ENCODE peak calls at places on chromosomes 16 and 17, in seven cellular contexts. One of them, this sample, is unnamed.

GRCh38 chr16:49754495-49755290 is 101.2 kb downstream of the ZNF423 start:
- DNase-seq in left lung: no peak
- DNase-seq in trophoblast cell: peak
- DNase-seq in right lobe of liver: no peak
- DNase-seq in CD8-positive, alpha-beta T cell: no peak
- DNase-seq in SK-N-SH: peak
- DNase-seq in cardiac fibroblast: peak
- DNase-seq in this sample: no peak

GRCh38 chr16:21033707-21034106 is 116.9 kb downstream of the DNAH3 start:
- DNase-seq in left lung: no peak
- DNase-seq in trophoblast cell: no peak
- DNase-seq in right lobe of liver: no peak
- DNase-seq in CD8-positive, alpha-beta T cell: no peak
- DNase-seq in SK-N-SH: peak
- DNase-seq in cardiac fibroblast: no peak
- DNase-seq in this sample: peak

GRCh38 chr17:78276499-78276898 is 45.1 kb downstream of the TMEM235 start:
- DNase-seq in left lung: no peak
- DNase-seq in trophoblast cell: no peak
- DNase-seq in right lobe of liver: no peak
- DNase-seq in CD8-positive, alpha-beta T cell: no peak
- DNase-seq in SK-N-SH: no peak
- DNase-seq in cardiac fibroblast: no peak
- DNase-seq in this sample: no peak

GRCh38 chr17:1440921-1441320 is 15.1 kb downstream of the CRK start:
- DNase-seq in left lung: no peak
- DNase-seq in trophoblast cell: peak
- DNase-seq in right lobe of liver: no peak
- DNase-seq in CD8-positive, alpha-beta T cell: no peak
- DNase-seq in SK-N-SH: no peak
- DNase-seq in cardiac fibroblast: no peak
- DNase-seq in this sample: no peak

GRCh38 chr16:11610121-11610505 is 23.4 kb upstream of the LITAF start:
- DNase-seq in left lung: no peak
- DNase-seq in trophoblast cell: no peak
- DNase-seq in right lobe of liver: peak
- DNase-seq in CD8-positive, alpha-beta T cell: no peak
- DNase-seq in SK-N-SH: no peak
- DNase-seq in cardiac fibroblast: no peak
- DNase-seq in this sample: no peak

GRCh38 chr16:11163761-11164261 is 92.2 kb downstream of the SOCS1 start:
- DNase-seq in left lung: peak
- DNase-seq in trophoblast cell: no peak
- DNase-seq in right lobe of liver: no peak
- DNase-seq in CD8-positive, alpha-beta T cell: no peak
- DNase-seq in SK-N-SH: no peak
- DNase-seq in cardiac fibroblast: no peak
- DNase-seq in this sample: no peak

GRCh38 chr17:63927464-63928171 is 4.5 kb downstream of the CD79B start:
- DNase-seq in left lung: peak
- DNase-seq in trophoblast cell: no peak
- DNase-seq in right lobe of liver: no peak
- DNase-seq in CD8-positive, alpha-beta T cell: no peak
- DNase-seq in SK-N-SH: peak
- DNase-seq in cardiac fibroblast: no peak
- DNase-seq in this sample: no peak

GRCh38 chr16:27174007-27174406 is 29.3 kb upstream of the KDM8 start:
- DNase-seq in left lung: no peak
- DNase-seq in trophoblast cell: no peak
- DNase-seq in right lobe of liver: no peak
- DNase-seq in CD8-positive, alpha-beta T cell: peak
- DNase-seq in SK-N-SH: peak
- DNase-seq in cardiac fibroblast: no peak
- DNase-seq in this sample: no peak

GRCh38 chr17:59230765-59231164 is 10.5 kb downstream of the GDPD1 start:
- DNase-seq in left lung: no peak
- DNase-seq in trophoblast cell: no peak
- DNase-seq in right lobe of liver: no peak
- DNase-seq in CD8-positive, alpha-beta T cell: no peak
- DNase-seq in SK-N-SH: no peak
- DNase-seq in cardiac fibroblast: no peak
- DNase-seq in this sample: no peak

GRCh38 chr16:82010649-82011048 is 621 bp downstream of the SDR42E1 start:
- DNase-seq in left lung: no peak
- DNase-seq in trophoblast cell: no peak
- DNase-seq in right lobe of liver: no peak
- DNase-seq in CD8-positive, alpha-beta T cell: no peak
- DNase-seq in SK-N-SH: no peak
- DNase-seq in cardiac fibroblast: no peak
- DNase-seq in this sample: no peak

GRCh38 chr16:25109643-25110042 is 1.9 kb upstream of the LCMT1 start:
- DNase-seq in left lung: no peak
- DNase-seq in trophoblast cell: peak
- DNase-seq in right lobe of liver: no peak
- DNase-seq in CD8-positive, alpha-beta T cell: no peak
- DNase-seq in SK-N-SH: no peak
- DNase-seq in cardiac fibroblast: peak
- DNase-seq in this sample: peak

GRCh38 chr17:73910216-73910615 is 266.0 kb upstream of the SDK2 start:
- DNase-seq in left lung: no peak
- DNase-seq in trophoblast cell: no peak
- DNase-seq in right lobe of liver: no peak
- DNase-seq in CD8-positive, alpha-beta T cell: no peak
- DNase-seq in SK-N-SH: no peak
- DNase-seq in cardiac fibroblast: no peak
- DNase-seq in this sample: no peak

GRCh38 chr16:2968738-2969544 is at the start of gene PAQR4:
- DNase-seq in left lung: peak
- DNase-seq in trophoblast cell: peak
- DNase-seq in right lobe of liver: peak
- DNase-seq in CD8-positive, alpha-beta T cell: peak
- DNase-seq in SK-N-SH: peak
- DNase-seq in cardiac fibroblast: peak
- DNase-seq in this sample: peak

GRCh38 chr16:87854053-87854906 is 15.0 kb downstream of the SLC7A5 start:
- DNase-seq in left lung: peak
- DNase-seq in trophoblast cell: no peak
- DNase-seq in right lobe of liver: no peak
- DNase-seq in CD8-positive, alpha-beta T cell: peak
- DNase-seq in SK-N-SH: peak
- DNase-seq in cardiac fibroblast: no peak
- DNase-seq in this sample: peak

GRCh38 chr17:63325885-63326284 is 120.2 kb downstream of the CYB561 start:
- DNase-seq in left lung: no peak
- DNase-seq in trophoblast cell: no peak
- DNase-seq in right lobe of liver: no peak
- DNase-seq in CD8-positive, alpha-beta T cell: no peak
- DNase-seq in SK-N-SH: no peak
- DNase-seq in cardiac fibroblast: no peak
- DNase-seq in this sample: no peak

GRCh38 chr17:64051153-64051552 is 30.7 kb upstream of the ICAM2 start:
- DNase-seq in left lung: no peak
- DNase-seq in trophoblast cell: no peak
- DNase-seq in right lobe of liver: no peak
- DNase-seq in CD8-positive, alpha-beta T cell: no peak
- DNase-seq in SK-N-SH: no peak
- DNase-seq in cardiac fibroblast: no peak
- DNase-seq in this sample: no peak

GRCh38 chr17:31917065-31917529 is 15.6 kb upstream of the UTP6 start:
- DNase-seq in left lung: peak
- DNase-seq in trophoblast cell: peak
- DNase-seq in right lobe of liver: no peak
- DNase-seq in CD8-positive, alpha-beta T cell: no peak
- DNase-seq in SK-N-SH: no peak
- DNase-seq in cardiac fibroblast: no peak
- DNase-seq in this sample: no peak

GRCh38 chr17:67528751-67529436 is 151.8 kb downstream of the PITPNC1 start:
- DNase-seq in left lung: peak
- DNase-seq in trophoblast cell: peak
- DNase-seq in right lobe of liver: peak
- DNase-seq in CD8-positive, alpha-beta T cell: no peak
- DNase-seq in SK-N-SH: peak
- DNase-seq in cardiac fibroblast: peak
- DNase-seq in this sample: peak

GRCh38 chr16:11052080-11052808 is 107.9 kb downstream of the CLEC16A start:
- DNase-seq in left lung: no peak
- DNase-seq in trophoblast cell: peak
- DNase-seq in right lobe of liver: no peak
- DNase-seq in CD8-positive, alpha-beta T cell: no peak
- DNase-seq in SK-N-SH: no peak
- DNase-seq in cardiac fibroblast: no peak
- DNase-seq in this sample: no peak

DNA sequence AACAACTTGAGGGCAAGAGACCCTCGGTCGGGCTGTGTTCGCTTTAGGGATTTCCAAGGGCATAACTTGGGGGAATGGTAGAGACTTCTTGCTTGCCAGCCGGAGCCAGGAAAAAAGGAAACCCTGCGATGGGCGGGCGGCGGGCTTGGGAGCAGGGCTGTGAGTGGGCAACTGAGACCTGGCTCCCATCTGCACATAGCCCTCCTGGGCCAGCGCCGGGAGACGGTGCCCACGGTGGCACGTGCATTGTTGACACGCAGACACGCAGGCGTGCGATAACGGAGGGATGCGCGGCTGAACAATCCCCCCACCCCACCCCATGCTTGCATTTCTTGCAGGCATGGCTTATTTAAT is 17.0 kb upstream of the ZFHX3 start:
- DNase-seq in left lung: peak
- DNase-seq in trophoblast cell: no peak
- DNase-seq in right lobe of liver: no peak
- DNase-seq in CD8-positive, alpha-beta T cell: no peak
- DNase-seq in SK-N-SH: no peak
- DNase-seq in cardiac fibroblast: no peak
- DNase-seq in this sample: no peak
- H3K4me3 ChIP-seq in left lung: peak
- H3K4me3 ChIP-seq in trophoblast cell: no peak
- H3K4me3 ChIP-seq in right lobe of liver: peak
- H3K4me3 ChIP-seq in CD8-positive, alpha-beta T cell: no peak
- H3K4me3 ChIP-seq in SK-N-SH: no peak
- H3K4me3 ChIP-seq in cardiac fibroblast: peak
- H3K4me3 ChIP-seq in this sample: peak

DNA sequence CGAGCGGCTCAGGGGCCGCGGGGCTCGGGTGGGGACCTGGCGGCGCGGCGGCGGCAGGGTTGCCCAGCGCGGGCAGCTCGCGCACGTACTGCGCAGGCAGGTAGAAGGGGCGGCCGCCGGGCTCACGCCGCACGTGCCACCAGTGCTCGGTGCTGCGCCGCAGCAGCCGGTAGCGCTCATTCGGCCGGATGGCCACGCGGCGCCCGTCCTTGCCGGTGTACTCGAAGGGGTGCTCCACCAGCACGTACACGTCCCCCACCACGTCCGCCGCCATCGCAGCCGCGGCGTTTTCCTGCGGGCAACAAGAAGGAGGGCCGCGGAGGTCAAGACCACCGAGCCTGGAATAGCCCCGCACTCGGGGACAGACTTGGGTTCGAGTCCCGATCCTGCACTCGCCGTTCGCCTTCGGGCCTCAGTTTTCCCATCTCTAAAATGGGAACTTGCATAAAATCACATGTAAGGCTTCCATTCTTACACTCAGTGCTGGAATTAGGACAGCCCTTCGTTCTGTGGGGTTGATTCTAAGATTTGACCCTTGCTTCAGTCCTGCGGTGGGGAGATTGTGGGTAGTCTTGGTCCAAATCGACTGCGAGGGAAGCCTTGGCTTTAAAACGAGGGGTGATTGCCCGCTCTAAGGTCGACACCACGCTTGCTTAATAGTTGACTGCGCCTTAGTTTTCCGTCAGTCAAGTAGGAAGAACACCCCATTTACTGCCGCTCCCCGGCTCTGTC is 2.5 kb downstream of the ARHGAP27 start:
- DNase-seq in left lung: peak
- DNase-seq in trophoblast cell: no peak
- DNase-seq in right lobe of liver: peak
- DNase-seq in CD8-positive, alpha-beta T cell: no peak
- DNase-seq in SK-N-SH: no peak
- DNase-seq in cardiac fibroblast: no peak
- DNase-seq in this sample: no peak
- H3K4me3 ChIP-seq in left lung: peak
- H3K4me3 ChIP-seq in trophoblast cell: peak
- H3K4me3 ChIP-seq in right lobe of liver: no peak
- H3K4me3 ChIP-seq in CD8-positive, alpha-beta T cell: peak
- H3K4me3 ChIP-seq in SK-N-SH: no peak
- H3K4me3 ChIP-seq in cardiac fibroblast: peak
- H3K4me3 ChIP-seq in this sample: no peak

DNA sequence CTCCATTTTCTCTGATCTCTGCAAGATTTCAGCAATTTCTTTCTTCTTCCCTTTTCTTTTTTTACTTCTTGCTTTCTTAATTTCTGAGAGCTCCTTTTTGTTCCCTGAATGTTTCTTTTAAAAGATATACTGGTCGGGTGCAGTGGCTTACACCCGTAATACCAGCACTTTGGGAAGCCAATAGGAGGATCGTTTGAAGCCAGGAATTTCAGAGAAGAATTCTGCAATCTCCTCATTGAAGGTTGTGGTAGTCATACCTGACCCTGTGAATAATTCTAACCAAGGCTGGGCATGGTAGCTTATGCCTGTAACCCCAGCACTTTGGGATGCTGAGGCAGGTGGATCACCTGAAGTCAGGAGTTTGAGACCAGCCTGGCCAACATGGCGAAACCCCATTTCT is 15.6 kb upstream of the ABCC1 start:
- DNase-seq in left lung: no peak
- DNase-seq in trophoblast cell: peak
- DNase-seq in right lobe of liver: no peak
- DNase-seq in CD8-positive, alpha-beta T cell: no peak
- DNase-seq in SK-N-SH: no peak
- DNase-seq in cardiac fibroblast: no peak
- DNase-seq in this sample: no peak
- H3K4me3 ChIP-seq in left lung: no peak
- H3K4me3 ChIP-seq in trophoblast cell: no peak
- H3K4me3 ChIP-seq in right lobe of liver: no peak
- H3K4me3 ChIP-seq in CD8-positive, alpha-beta T cell: no peak
- H3K4me3 ChIP-seq in SK-N-SH: no peak
- H3K4me3 ChIP-seq in cardiac fibroblast: no peak
- H3K4me3 ChIP-seq in this sample: no peak

DNA sequence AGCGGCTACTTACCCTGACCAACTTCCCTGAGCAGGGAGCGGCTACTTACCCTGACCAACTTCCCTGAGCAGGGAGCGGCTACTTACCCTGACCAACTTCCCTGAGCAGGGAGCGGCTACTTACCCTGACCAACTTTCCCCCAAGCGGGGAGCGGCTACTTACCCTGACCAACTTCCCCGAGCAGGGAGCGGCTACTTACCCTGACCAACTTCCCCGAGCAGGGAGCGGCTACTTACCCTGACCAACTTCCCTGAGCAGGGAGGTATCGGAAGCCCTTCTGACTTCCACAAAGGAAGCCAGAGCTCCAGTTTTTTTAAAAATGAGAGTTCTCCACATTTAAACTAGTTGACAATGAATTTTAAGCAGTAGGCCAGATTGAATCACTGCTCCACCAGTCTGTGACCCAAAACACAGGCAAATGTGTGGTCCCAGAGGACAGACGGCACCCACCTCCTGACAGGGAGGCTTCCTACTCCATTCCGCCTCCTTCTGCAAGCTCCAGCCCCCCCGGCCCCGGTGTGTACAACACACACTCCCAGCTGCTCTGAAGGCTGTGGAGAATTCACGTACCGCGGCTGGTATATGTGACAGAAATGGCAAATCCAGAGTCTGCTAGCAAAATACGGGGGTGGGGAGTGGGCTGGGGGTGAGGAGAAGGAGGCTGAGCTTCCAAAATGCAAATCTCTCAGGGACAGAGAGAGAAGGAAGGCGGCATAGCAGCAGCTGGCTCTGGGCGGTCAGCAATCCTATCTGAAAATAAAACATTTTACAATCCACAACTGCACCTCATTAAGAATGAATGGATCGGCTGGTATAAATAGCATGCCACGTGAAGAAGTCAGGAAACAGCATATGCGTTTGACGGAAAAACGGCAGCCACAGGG is 53.0 kb upstream of the DOC2B start:
- DNase-seq in left lung: no peak
- DNase-seq in trophoblast cell: no peak
- DNase-seq in right lobe of liver: peak
- DNase-seq in CD8-positive, alpha-beta T cell: no peak
- DNase-seq in SK-N-SH: no peak
- DNase-seq in cardiac fibroblast: no peak
- DNase-seq in this sample: no peak
- H3K4me3 ChIP-seq in left lung: no peak
- H3K4me3 ChIP-seq in trophoblast cell: no peak
- H3K4me3 ChIP-seq in right lobe of liver: no peak
- H3K4me3 ChIP-seq in CD8-positive, alpha-beta T cell: no peak
- H3K4me3 ChIP-seq in SK-N-SH: no peak
- H3K4me3 ChIP-seq in cardiac fibroblast: no peak
- H3K4me3 ChIP-seq in this sample: no peak